ENCODE peak calls at places on chromosomes 7 and 10, in ten cellular contexts. R is astrocyte of the spinal cord; S is CD4-positive, CD25-positive, alpha-beta regulatory T cell; F is AG09319; Q is SK-MEL-5; M is posterior vena cava; Y is NCI-H524; B is NCI-H226; G is HFFc6; D is GDM1. A is an unnamed sample.

GRCh38 chr7:74324499-74325229 is 35.5 kb downstream of the CLIP2 start:
- DNase-seq in Q (no peak), S (no peak), G (no peak), R (no peak), F (no peak), Y (no peak), B (no peak), M (no peak), D (no peak), A (no peak)

GRCh38 chr10:45997557-45997956 is 25.3 kb downstream of the TIMM23 start:
- DNase-seq in Q (no peak), F (no peak), M (no peak), Y (no peak), D (no peak), B (no peak), R (no peak), G (no peak), S (no peak), A (no peak)

GRCh38 chr7:149621776-149622175 is 124.2 kb upstream of the ZNF746 start:
- DNase-seq in Q (no peak), D (no peak), Y (no peak), B (no peak), S (no peak), G (no peak), M (no peak), F (no peak), R (no peak), A (no peak)

GRCh38 chr7:2930310-2931033 is 86.4 kb upstream of the GNA12 start:
- DNase-seq in B (no peak), Y (no peak), F (no peak), S (no peak), M (peak; percentile 49), R (no peak), D (no peak), G (no peak), Q (no peak), A (no peak)

GRCh38 chr10:29555746-29556481 is 78.9 kb downstream of the SVIL start:
- DNase-seq in B (peak; percentile 1), Q (peak; percentile 98), F (no peak), G (peak; percentile 55), Y (no peak), D (no peak), M (no peak), S (no peak), R (peak; percentile 71), A (peak; percentile 53)

GRCh38 chr10:57008189-57008588 is 647.1 kb upstream of the ZWINT start:
- DNase-seq in F (no peak), Q (no peak), Y (no peak), S (no peak), R (no peak), B (no peak), D (no peak), M (no peak), G (no peak), A (no peak)

GRCh38 chr10:128572696-128573095 is 446.5 kb upstream of the MKI67 start:
- DNase-seq in G (no peak), R (no peak), B (no peak), M (no peak), S (no peak), Y (no peak), D (no peak), F (no peak), Q (no peak), A (no peak)

GRCh38 chr7:137591444-137591843 is 247.9 kb upstream of the PTN start:
- DNase-seq in M (no peak), F (no peak), Y (no peak), D (no peak), S (no peak), R (peak; percentile 73), B (peak; percentile 20), G (peak; percentile 79), Q (peak; percentile 30), A (peak; percentile 32)

GRCh38 chr7:102042016-102042656 is 224.7 kb downstream of the CUX1 start:
- DNase-seq in D (no peak), M (peak; percentile 8), Y (no peak), R (peak; percentile 55), F (no peak), Q (no peak), G (peak; percentile 83), S (no peak), B (peak; percentile 82), A (peak; percentile 69)

GRCh38 chr10:13372524-13372923 is 24.4 kb upstream of the SEPHS1 start:
- DNase-seq in R (no peak), M (no peak), G (no peak), D (no peak), S (no peak), F (no peak), Y (no peak), B (no peak), Q (no peak), A (no peak)

GRCh38 chr10:79022565-79023488 is 45.9 kb upstream of the ZMIZ1 start:
- DNase-seq in Y (no peak), B (no peak), Q (no peak), M (peak; percentile 78), F (no peak), G (no peak), R (peak; percentile 13), S (no peak), D (no peak), A (no peak)

GRCh38 chr7:91242097-91242846 is 22.0 kb upstream of the FZD1 start:
- DNase-seq in R (peak; percentile 52), M (no peak), G (peak; percentile 67), S (no peak), D (no peak), Y (no peak), F (no peak), B (no peak), Q (no peak), A (no peak)

GRCh38 chr10:4131407-4132215 is 346.6 kb upstream of the KLF6 start:
- DNase-seq in G (peak; percentile 95), M (no peak), S (peak; percentile 12), F (peak; percentile 73), Q (peak; percentile 77), B (no peak), R (peak; percentile 96), D (peak; percentile 47), Y (no peak), A (peak; percentile 78)

GRCh38 chr10:47104101-47104707 is 193.0 kb downstream of the PTPN20 start:
- DNase-seq in B (no peak), R (peak; percentile 44), F (no peak), D (no peak), Y (no peak), M (no peak), Q (no peak), G (no peak), S (no peak), A (no peak)

GRCh38 chr7:51080622-51081269 is 235.9 kb downstream of the COBL start:
- DNase-seq in F (no peak), D (no peak), R (no peak), Q (no peak), Y (peak; percentile 11), M (no peak), B (no peak), S (no peak), G (no peak), A (no peak)

GRCh38 chr10:56537984-56538383 is 176.9 kb upstream of the ZWINT start:
- DNase-seq in R (peak; percentile 90), B (peak; percentile 6), Y (no peak), F (no peak), D (no peak), Q (no peak), M (no peak), S (no peak), G (peak; percentile 24), A (peak; percentile 60)

GRCh38 chr7:19713676-19714075 is 4.8 kb upstream of the POLR1F start:
- DNase-seq in Y (no peak), B (peak; percentile 56), S (peak; percentile 18), D (no peak), Q (peak; percentile 80), M (no peak), G (peak; percentile 45), R (peak; percentile 55), F (no peak), A (peak; percentile 65)

GRCh38 chr7:151271699-151272355 is 23.3 kb upstream of the SMARCD3 start:
- DNase-seq in Q (peak; percentile 51), Y (no peak), G (no peak), M (peak; percentile 88), F (peak; percentile 36), B (no peak), D (no peak), R (no peak), S (no peak), A (no peak)

GRCh38 chr7:39811161-39811614 is 138.9 kb upstream of the CDK13 start:
- DNase-seq in R (peak; percentile 13), S (no peak), Q (peak; percentile 57), F (no peak), D (no peak), M (no peak), G (peak; percentile 62), B (peak; percentile 18), Y (peak; percentile 4), A (no peak)

GRCh38 chr10:14009315-14010082 is 321.2 kb downstream of the FRMD4A start:
- DNase-seq in F (peak; percentile 73), R (peak; percentile 91), D (no peak), S (peak; percentile 28), G (peak; percentile 60), Y (no peak), Q (peak; percentile 75), B (no peak), M (no peak), A (peak; percentile 69)

A was measured in brain microvascular endothelial cell.